ENCODE peak calls at places on chromosome X, in ten cellular contexts. Z is right atrium auricular region; N is activated CD8-positive, alpha-beta T cell treated with anti-CD3 and anti-CD28 coated beads for 36 hours; K is suprapubic skin; Y is iPS DF 19.7; I is foreskin fibroblast; M is HFF-Myc; D is AG08395; V is astrocyte of the spinal cord; T is activated effector memory CD4-positive, alpha-beta T cell treated with Interleukin-2 at 50 U/mL for 16 hours. E is an unnamed sample.

GRCh38 chrX:134692990-134693389 is 34.7 kb upstream of the PLAC1 start:
- DNase-seq in Z (no peak), N (no peak), K (no peak), Y (no peak), I (peak), M (no peak), D (peak), V (peak), T (no peak), E (peak)

GRCh38 chrX:112967341-112967740 is 126.7 kb upstream of the AMOT start:
- DNase-seq in Z (no peak), N (no peak), K (no peak), Y (no peak), I (no peak), M (no peak), D (peak), V (peak), T (no peak), E (no peak)

GRCh38 chrX:29617276-29617675 is 598.1 kb upstream of the MAGEB2 start:
- DNase-seq in Z (no peak), N (no peak), K (no peak), Y (no peak), I (peak), M (no peak), D (peak), V (peak), T (no peak), E (peak)

GRCh38 chrX:40933132-40934078 is 151.8 kb upstream of the USP9X start:
- DNase-seq in Z (no peak), N (peak), K (no peak), Y (no peak), I (peak), M (no peak), D (peak), V (peak), T (no peak), E (peak)

GRCh38 chrX:55326985-55327384 is 62.3 kb upstream of the PAGE3 start:
- DNase-seq in Z (no peak), N (no peak), K (no peak), Y (no peak), I (no peak), M (no peak), D (no peak), V (no peak), T (no peak), E (peak)

GRCh38 chrX:120302434-120302833 is 8.8 kb downstream of the TMEM255A start:
- DNase-seq in Z (no peak), N (peak), K (no peak), Y (no peak), I (no peak), M (no peak), D (no peak), V (no peak), T (peak), E (no peak)

GRCh38 chrX:136221851-136222513 is 29.2 kb downstream of the MAP7D3 start:
- DNase-seq in Z (no peak), N (no peak), K (no peak), Y (no peak), I (no peak), M (no peak), D (no peak), V (no peak), T (no peak), E (no peak)

GRCh38 chrX:134753185-134754008 is 95.1 kb upstream of the PLAC1 start:
- DNase-seq in Z (no peak), N (no peak), K (no peak), Y (no peak), I (peak), M (peak), D (peak), V (peak), T (no peak), E (peak)

GRCh38 chrX:97909245-97909644 is 1025.5 kb downstream of the RPA4 start:
- DNase-seq in Z (no peak), N (no peak), K (no peak), Y (no peak), I (no peak), M (no peak), D (no peak), V (no peak), T (no peak), E (no peak)

GRCh38 chrX:22742174-22742573 is 257.6 kb upstream of the DDX53 start:
- DNase-seq in Z (no peak), N (no peak), K (no peak), Y (no peak), I (peak), M (peak), D (no peak), V (peak), T (no peak), E (no peak)

GRCh38 chrX:107723501-107723900 is 52.1 kb downstream of the TSC22D3 start:
- DNase-seq in Z (no peak), N (no peak), K (no peak), Y (no peak), I (no peak), M (no peak), D (no peak), V (no peak), T (no peak), E (no peak)

GRCh38 chrX:100745806-100746537 is 14.1 kb upstream of the SYTL4 start:
- DNase-seq in Z (no peak), N (no peak), K (no peak), Y (no peak), I (no peak), M (no peak), D (no peak), V (peak), T (no peak), E (no peak)

GRCh38 chrX:73647632-73648322 is 84.8 kb downstream of the CHIC1 start:
- DNase-seq in Z (no peak), N (no peak), K (no peak), Y (no peak), I (no peak), M (no peak), D (no peak), V (no peak), T (no peak), E (no peak)

GRCh38 chrX:19673334-19674040 is 158.2 kb upstream of the MAP3K15 start:
- DNase-seq in Z (peak), N (peak), K (peak), Y (no peak), I (peak), M (peak), D (peak), V (peak), T (no peak), E (peak)

E was measured in osteoblast.